ENCODE peak calls at places on chromosomes 11 and 22, in seven cellular contexts. P is GM23248, O is neural progenitor cell, N is PC-3, G is hepatocyte, Z is HCT116, U is GM23338. Y is an unnamed sample.
A peak's percentile ranks its signal among the peaks of the same experiment; 100 is the strongest.

GRCh38 chr11:86396403-86396802 is 21.7 kb downstream of the CCDC81 start:
- DNase-seq in P (peak; percentile 86), O (no peak), N (peak; percentile 15), G (no peak), Z (no peak), U (no peak), Y (no peak)

GRCh38 chr11:70471254-70471653 is 72.9 kb downstream of the CTTN start:
- DNase-seq in P (peak; percentile 29), O (peak; percentile 78), N (peak; percentile 66), G (peak; percentile 48), Z (peak; percentile 23), U (peak; percentile 93), Y (peak; percentile 34)

GRCh38 chr22:23032681-23033080 is 37.6 kb upstream of the GNAZ start:
- DNase-seq in P (no peak), O (no peak), N (no peak), G (no peak), Z (no peak), U (no peak), Y (no peak)

GRCh38 chr11:12169822-12170221 is 59.4 kb downstream of the MICAL2 start:
- DNase-seq in P (no peak), O (no peak), N (no peak), G (no peak), Z (no peak), U (no peak), Y (no peak)

GRCh38 chr22:19110064-19110458 is 12.2 kb downstream of the DGCR2 start:
- DNase-seq in P (no peak), O (peak; percentile 53), N (no peak), G (no peak), Z (no peak), U (peak; percentile 41), Y (no peak)

GRCh38 chr22:27927608-27928007 is 8.6 kb upstream of the PITPNB start:
- DNase-seq in P (no peak), O (no peak), N (no peak), G (no peak), Z (no peak), U (no peak), Y (no peak)

GRCh38 chr11:45844822-45845573 is 2.3 kb upstream of the CRY2 start:
- DNase-seq in P (no peak), O (no peak), N (no peak), G (no peak), Z (no peak), U (no peak), Y (no peak)

GRCh38 chr22:50585238-50585637 is 2.6 kb upstream of the CHKB start:
- DNase-seq in P (no peak), O (no peak), N (no peak), G (no peak), Z (no peak), U (no peak), Y (no peak)

GRCh38 chr11:113998574-113998973 is 23.7 kb downstream of the HTR3A start:
- DNase-seq in P (no peak), O (peak; percentile 25), N (no peak), G (no peak), Z (no peak), U (no peak), Y (no peak)

GRCh38 chr11:104000798-104001197 is 35.6 kb upstream of the DDI1 start:
- DNase-seq in P (peak; percentile 36), O (no peak), N (no peak), G (no peak), Z (no peak), U (no peak), Y (no peak)

GRCh38 chr11:36375348-36376314 is 79.5 kb downstream of the PRR5L start:
- DNase-seq in P (peak; percentile 41), O (peak; percentile 60), N (no peak), G (no peak), Z (no peak), U (peak; percentile 66), Y (no peak)

GRCh38 chr22:42786606-42787356 is 66.1 kb upstream of the A4GALT start:
- DNase-seq in P (no peak), O (no peak), N (no peak), G (no peak), Z (no peak), U (no peak), Y (no peak)

GRCh38 chr11:57361926-57362325 is 19.0 kb downstream of the PRG3 start:
- DNase-seq in P (no peak), O (no peak), N (no peak), G (no peak), Z (no peak), U (no peak), Y (no peak)

GRCh38 chr11:119484741-119485605 is 62.0 kb upstream of the THY1 start:
- DNase-seq in P (no peak), O (peak; percentile 51), N (no peak), G (no peak), Z (no peak), U (peak; percentile 77), Y (no peak)

GRCh38 chr11:9231848-9232177 is 33.3 kb downstream of the DENND5A start:
- DNase-seq in P (peak; percentile 60), O (no peak), N (no peak), G (no peak), Z (no peak), U (peak; percentile 62), Y (peak; percentile 72)

GRCh38 chr22:49413551-49413950 is 414.1 kb downstream of the BRD1 start:
- DNase-seq in P (no peak), O (peak; percentile 30), N (no peak), G (no peak), Z (no peak), U (no peak), Y (no peak)

GRCh38 chr22:49415219-49415951 is 412.3 kb downstream of the BRD1 start:
- DNase-seq in P (no peak), O (no peak), N (no peak), G (no peak), Z (no peak), U (no peak), Y (no peak)

GRCh38 chr22:49408102-49408836 is 419.4 kb downstream of the BRD1 start:
- DNase-seq in P (no peak), O (no peak), N (no peak), G (no peak), Z (no peak), U (no peak), Y (no peak)

GRCh38 chr22:49412236-49412635 is 415.4 kb downstream of the BRD1 start:
- DNase-seq in P (no peak), O (no peak), N (no peak), G (no peak), Z (no peak), U (no peak), Y (no peak)

DNA sequence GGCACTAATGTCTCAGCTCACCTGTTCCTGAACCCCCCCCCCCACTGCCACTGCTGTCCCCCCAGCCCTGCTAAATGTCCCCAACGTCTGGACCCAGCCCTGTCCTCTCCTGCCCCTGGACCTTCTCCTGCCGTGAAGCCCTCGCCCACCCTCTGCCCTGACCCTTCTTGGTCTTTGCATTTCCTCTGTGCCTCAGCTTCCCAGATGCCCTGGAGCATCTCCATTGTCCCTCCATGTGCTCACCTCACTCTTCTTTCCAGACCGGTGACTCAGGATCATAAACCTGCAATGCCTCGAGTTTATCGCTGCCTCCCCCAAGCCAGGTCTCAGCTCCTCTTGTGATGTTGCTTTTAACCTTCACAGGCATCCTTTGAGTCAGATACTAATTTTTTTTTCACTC is 416.4 kb downstream of the BRD1 start:
- DNase-seq in P (no peak), O (no peak), N (no peak), G (no peak), Z (no peak), U (no peak), Y (no peak)
- TF ChIP-seq EZH2phosphoT487 in P (no peak), O (no peak), N (no peak), G (no peak), Z (no peak), U (no peak), Y (no peak)

DNA sequence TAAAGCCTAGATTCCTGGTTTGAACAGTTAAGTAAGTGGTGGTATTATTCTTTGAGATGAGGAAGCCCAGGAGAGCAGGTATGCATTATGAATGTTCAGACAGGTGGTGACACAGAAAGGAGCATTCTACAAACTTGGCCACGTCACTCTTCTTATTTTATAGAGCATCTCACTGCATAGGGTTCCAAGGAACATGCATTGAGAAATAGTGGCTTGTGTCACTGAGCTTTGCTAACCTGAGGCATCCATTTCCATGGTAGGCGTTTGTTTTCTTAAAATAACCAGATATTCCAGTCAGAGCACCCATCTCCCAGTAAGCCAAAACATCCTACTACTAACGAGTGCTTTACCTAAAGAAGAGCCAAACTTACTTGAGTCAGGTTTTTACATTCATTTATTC is 169.7 kb downstream of the NAV2 start:
- DNase-seq in P (no peak), O (no peak), N (no peak), G (no peak), Z (no peak), U (no peak), Y (no peak)
- H3K4me1 ChIP-seq in P (no peaks in the 10 kb centered on the region), O (peaks cover 22% of the 10 kb centered on the region), N (no peaks in the 10 kb centered on the region), G (no peaks in the 10 kb centered on the region), Z (no peaks in the 10 kb centered on the region), U (no peaks in the 10 kb centered on the region), Y (no peaks in the 10 kb centered on the region)

GRCh38 chr11:2553198-2553597 is 108.4 kb downstream of the KCNQ1 start:
- DNase-seq in P (no peak), O (no peak), N (no peak), G (no peak), Z (no peak), U (no peak), Y (no peak)
- H3K27me3 ChIP-seq in P (peaks cover 39% of the 10 kb centered on the region), O (peaks cover 60% of the 10 kb centered on the region), N (no peaks in the 10 kb centered on the region), G (no peaks in the 10 kb centered on the region), Z (no peaks in the 10 kb centered on the region), U (peaks cover 90% of the 10 kb centered on the region), Y (no peaks in the 10 kb centered on the region)

DNA sequence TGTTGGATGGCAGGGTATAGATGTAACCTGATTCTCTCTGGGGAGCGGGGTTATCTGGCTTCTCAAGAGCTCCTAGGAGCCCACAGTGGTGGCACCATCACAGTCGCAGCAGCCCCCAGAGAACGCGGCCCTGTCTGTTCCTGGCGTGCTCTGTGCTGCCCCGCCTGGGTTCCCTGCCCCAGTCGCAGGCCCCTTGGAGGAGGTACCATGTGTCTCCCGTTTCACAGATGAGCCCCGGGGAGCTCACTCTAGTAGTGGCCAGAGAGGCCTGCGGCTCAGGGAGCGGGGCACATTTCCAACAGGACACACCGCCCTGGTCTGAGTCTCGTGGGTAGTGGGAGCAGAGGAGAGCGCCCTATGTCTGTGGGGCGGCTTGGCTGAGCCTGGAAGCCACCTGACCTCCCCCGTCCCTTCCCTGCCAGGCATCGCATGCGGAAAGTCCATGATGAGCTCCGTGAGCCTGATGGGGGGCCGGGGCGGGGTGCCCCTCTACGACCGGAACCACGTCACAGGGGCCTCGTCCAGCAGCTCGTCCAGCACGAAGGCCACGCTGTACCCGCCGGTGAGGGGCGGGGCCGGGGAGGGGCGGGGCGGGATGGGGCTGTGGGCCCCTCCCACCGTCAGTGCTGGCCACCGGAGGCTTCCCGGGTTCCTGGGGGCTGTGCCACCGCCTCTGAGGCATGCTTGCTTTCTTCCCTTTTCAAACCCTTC is 21.0 kb upstream of the PPP6R3 start:
- DNase-seq in P (no peak), O (peak; percentile 50), N (no peak), G (no peak), Z (no peak), U (peak; percentile 30), Y (no peak)
- TF ChIP-seq EZH2phosphoT487 in P (no peak), O (no peak), N (no peak), G (no peak), Z (no peak), U (no peak), Y (no peak)